ENCODE peak calls at places on chromosomes 5 and 9, in five cellular contexts. C is colonic mucosa, D is endothelial cell of umbilical vein, W is cardiac muscle cell, F is H1. E is an unnamed sample.

GRCh38 chr5:68478306-68479091 is 262.9 kb downstream of the PIK3R1 start:
- DNase-seq in C (no peak), D (no peak), W (peak), F (no peak), E (no peak)

GRCh38 chr9:37251452-37251851 is 131.1 kb downstream of the ZCCHC7 start:
- DNase-seq in C (no peak), D (no peak), W (no peak), F (peak), E (no peak)

GRCh38 chr5:96876292-96876850 is at the start of gene ERAP2:
- DNase-seq in C (peak), D (peak), W (peak), F (no peak), E (peak)

GRCh38 chr9:120289990-120290925 is 289.7 kb downstream of the CDK5RAP2 start:
- DNase-seq in C (no peak), D (no peak), W (peak), F (no peak), E (peak)

GRCh38 chr5:158022844-158023243 is 163.9 kb upstream of the CLINT1 start:
- DNase-seq in C (no peak), D (no peak), W (no peak), F (no peak), E (no peak)

GRCh38 chr5:89313804-89314588 is 431.0 kb upstream of the MEF2C start:
- DNase-seq in C (no peak), D (peak), W (peak), F (no peak), E (peak)

GRCh38 chr5:147857302-147858129 is 21.0 kb upstream of the SCGB3A2 start:
- DNase-seq in C (peak), D (peak), W (peak), F (peak), E (peak)

GRCh38 chr9:19376931-19377330 is 3.1 kb downstream of the RPS6 start:
- DNase-seq in C (no peak), D (no peak), W (no peak), F (no peak), E (no peak)

GRCh38 chr9:91199739-91200497 is 161.8 kb downstream of the AUH start:
- DNase-seq in C (no peak), D (no peak), W (no peak), F (no peak), E (peak)

GRCh38 chr9:121754655-121755436 is 103.4 kb downstream of the DAB2IP start:
- DNase-seq in C (no peak), D (no peak), W (no peak), F (no peak), E (no peak)

GRCh38 chr9:92983984-92984589 is 36.8 kb downstream of the FGD3 start:
- DNase-seq in C (no peak), D (no peak), W (no peak), F (no peak), E (peak)

GRCh38 chr9:124412228-124412575 is 3.0 kb downstream of the PSMB7 start:
- DNase-seq in C (no peak), D (no peak), W (no peak), F (no peak), E (no peak)
- H3K27ac ChIP-seq in C (no peak), D (peak), W (no peak), F (no peak), E (peak)

GRCh38 chr5:145834917-145835838 is at the start of gene PRELID2:
- DNase-seq in C (peak), D (peak), W (peak), F (peak), E (peak)
- H3K27ac ChIP-seq in C (peak), D (peak), W (peak), F (no peak), E (peak)

DNA sequence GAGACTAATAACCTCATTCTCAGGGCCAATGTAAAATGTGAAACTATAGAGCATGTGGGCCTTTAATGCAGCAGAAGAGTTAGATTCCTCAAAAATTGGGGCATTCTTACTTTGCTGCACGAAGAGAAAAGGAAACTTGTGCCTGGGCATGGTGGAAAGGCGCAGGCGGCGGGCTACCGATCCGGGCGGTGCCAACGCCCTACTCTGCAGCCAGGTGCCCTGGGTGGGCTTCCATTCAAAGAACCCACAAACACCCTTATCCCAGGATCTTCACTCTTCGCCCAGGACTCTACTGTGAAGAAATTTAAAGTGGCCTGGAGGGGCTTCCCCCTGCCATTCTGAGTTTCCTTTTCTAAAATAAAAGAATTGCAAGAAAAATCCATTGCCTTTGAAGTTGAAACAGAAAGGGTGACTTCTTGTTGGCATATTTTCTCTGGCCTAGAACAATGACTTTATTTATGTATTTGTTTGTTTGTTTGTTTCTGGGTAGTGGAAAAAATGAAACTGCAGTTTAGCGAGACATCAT is 124.9 kb downstream of the TMEM161B start:
- DNase-seq in C (no peak), D (no peak), W (no peak), F (no peak), E (no peak)
- H3K27ac ChIP-seq in C (no peak), D (no peak), W (no peak), F (no peak), E (no peak)

DNA sequence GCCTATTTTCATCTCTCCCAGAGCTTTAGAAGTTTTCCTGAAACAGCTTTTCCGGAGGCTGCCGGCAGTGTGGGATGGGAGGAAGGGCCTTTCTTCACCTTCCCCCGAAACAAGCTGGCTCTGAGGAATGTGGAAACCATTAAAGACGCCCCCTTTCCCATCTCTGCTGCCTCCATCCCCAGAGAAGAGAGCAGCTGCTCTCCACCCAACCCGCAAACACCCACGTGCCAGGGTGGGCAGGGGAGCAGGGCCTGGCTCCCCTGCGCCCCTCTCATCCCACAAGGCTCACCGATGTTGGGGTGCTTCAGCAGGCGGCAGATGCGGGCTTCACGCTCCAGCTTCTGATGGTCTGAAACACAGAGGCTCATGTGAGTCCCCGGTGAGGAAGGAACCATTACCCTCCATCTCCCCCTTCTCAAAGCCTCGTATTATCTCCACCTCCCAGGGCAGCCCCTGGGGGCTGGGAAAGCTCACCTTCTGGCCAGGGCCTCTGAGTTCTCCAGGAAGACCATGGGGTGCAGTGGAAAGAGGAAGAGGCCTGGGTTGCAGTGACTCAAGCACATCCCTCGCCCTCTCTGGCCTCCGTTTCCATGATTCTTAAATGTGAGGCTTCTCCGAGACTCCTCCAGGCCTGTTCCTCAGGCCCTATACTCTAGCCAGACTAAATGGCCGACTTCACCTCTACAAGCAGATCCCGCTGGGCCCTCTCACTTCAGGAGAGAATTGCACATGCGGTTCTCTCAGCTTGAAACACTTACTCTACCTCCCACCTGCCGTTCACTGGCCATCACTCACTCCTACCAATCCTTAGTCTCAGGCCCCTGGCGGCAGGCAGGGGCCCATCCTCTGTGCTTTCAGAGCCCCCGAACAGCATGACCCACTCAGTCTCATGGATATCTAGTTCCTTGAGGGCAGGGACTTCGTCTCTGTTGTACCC is 24.6 kb downstream of the CAMK2A start:
- DNase-seq in C (no peak), D (no peak), W (no peak), F (no peak), E (no peak)
- H3K27ac ChIP-seq in C (no peak), D (no peak), W (no peak), F (no peak), E (peak)

GRCh38 chr9:136663311-136663679 is 579 bp downstream of the EGFL7 start:
- DNase-seq in C (no peak), D (no peak), W (no peak), F (no peak), E (no peak)

GRCh38 chr9:136660971-136661540 is 1.7 kb upstream of the EGFL7 start:
- DNase-seq in C (no peak), D (no peak), W (no peak), F (no peak), E (no peak)

GRCh38 chr9:136662656-136663310 is at the start of gene EGFL7:
- DNase-seq in C (no peak), D (peak), W (peak), F (no peak), E (no peak)

GRCh38 chr9:136662326-136662655 is 425 bp upstream of the EGFL7 start:
- DNase-seq in C (no peak), D (no peak), W (no peak), F (no peak), E (no peak)

GRCh38 chr9:136661641-136662325 is 933 bp upstream of the EGFL7 start:
- DNase-seq in C (no peak), D (peak), W (no peak), F (no peak), E (no peak)
- H3K27ac ChIP-seq in C (peak), D (peak), W (no peak), F (no peak), E (no peak)

GRCh38 chr9:97905228-97905627 is 17.1 kb downstream of the TRMO start:
- DNase-seq in C (no peak), D (no peak), W (no peak), F (no peak), E (no peak)

GRCh38 chr9:97904725-97905124 is 17.6 kb downstream of the TRMO start:
- DNase-seq in C (no peak), D (no peak), W (no peak), F (no peak), E (no peak)

GRCh38 chr9:97903168-97903567 is 19.1 kb downstream of the TRMO start:
- DNase-seq in C (no peak), D (no peak), W (no peak), F (no peak), E (no peak)

GRCh38 chr9:97900103-97900737 is 22.1 kb downstream of the TRMO start:
- DNase-seq in C (no peak), D (no peak), W (peak), F (no peak), E (peak)

DNA sequence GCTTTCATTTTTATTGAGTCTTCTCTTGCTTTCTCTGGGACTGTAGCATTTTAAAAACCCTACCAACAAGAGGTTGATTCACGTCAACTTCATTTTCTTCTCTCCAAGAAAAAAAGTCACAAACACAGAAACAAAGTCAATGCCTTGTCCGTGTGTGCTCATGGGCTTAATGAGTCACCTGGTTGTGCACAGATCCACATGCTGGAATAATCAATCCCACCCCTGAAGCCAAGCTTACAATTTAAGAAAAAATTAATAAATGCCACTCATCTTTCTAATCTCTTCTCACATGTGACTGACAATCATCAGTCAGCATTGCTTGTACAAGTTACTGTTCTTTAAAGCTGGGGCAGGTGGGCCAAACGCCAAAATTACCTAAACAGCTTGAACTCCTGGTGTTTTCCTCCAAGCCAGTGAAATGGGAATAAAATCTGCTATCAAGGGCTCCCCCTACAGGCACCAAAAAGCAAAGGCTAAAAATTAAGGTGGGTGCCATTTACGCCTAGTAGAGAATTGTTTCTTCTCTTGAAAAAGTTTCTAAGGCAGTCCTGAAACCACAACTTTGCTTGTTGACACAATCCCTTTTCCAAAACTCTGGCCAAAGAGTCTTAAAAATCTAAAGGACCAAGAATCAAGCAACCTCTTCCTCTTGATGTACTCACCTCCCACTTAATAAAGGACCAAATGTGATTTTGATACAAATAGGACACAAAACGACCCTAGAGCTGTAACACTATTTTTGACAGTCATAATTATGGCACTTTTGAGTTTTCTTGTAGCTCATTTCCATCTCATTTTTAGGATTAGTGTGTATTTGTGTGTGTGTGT is 21.3 kb downstream of the TRMO start:
- DNase-seq in C (no peak), D (peak), W (peak), F (no peak), E (peak)
- H3K27ac ChIP-seq in C (no peak), D (no peak), W (no peak), F (no peak), E (no peak)

E was measured in fibroblast of lung.